ENCODE peak calls at places on chromosomes 2 and 18, in seven cellular contexts. One of them, this sample, is unnamed.
A peak's percentile ranks its signal among the peaks of the same experiment; 100 is the strongest.

GRCh38 chr2:215657844-215658243 is 222.0 kb upstream of the FN1 start:
- DNase-seq in choroid plexus epithelial cell: peak; percentile 97
- DNase-seq in upper lobe of right lung: no peak
- DNase-seq in heart left ventricle: no peak
- DNase-seq in Peyer's patch: no peak
- DNase-seq in epithelial cell of esophagus: peak; percentile 85
- DNase-seq in hepatocyte: peak; percentile 42
- DNase-seq in this sample: no peak

GRCh38 chr2:150075831-150076230 is 411.6 kb downstream of the RND3 start:
- DNase-seq in choroid plexus epithelial cell: peak; percentile 46
- DNase-seq in upper lobe of right lung: no peak
- DNase-seq in heart left ventricle: no peak
- DNase-seq in Peyer's patch: no peak
- DNase-seq in epithelial cell of esophagus: peak; percentile 83
- DNase-seq in hepatocyte: no peak
- DNase-seq in this sample: no peak

GRCh38 chr2:139196754-139197153 is 416.6 kb upstream of the NXPH2 start:
- DNase-seq in choroid plexus epithelial cell: no peak
- DNase-seq in upper lobe of right lung: no peak
- DNase-seq in heart left ventricle: no peak
- DNase-seq in Peyer's patch: no peak
- DNase-seq in epithelial cell of esophagus: no peak
- DNase-seq in hepatocyte: no peak
- DNase-seq in this sample: no peak

GRCh38 chr2:8000861-8001260 is 681.0 kb upstream of the ID2 start:
- DNase-seq in choroid plexus epithelial cell: peak; percentile 22
- DNase-seq in upper lobe of right lung: no peak
- DNase-seq in heart left ventricle: no peak
- DNase-seq in Peyer's patch: no peak
- DNase-seq in epithelial cell of esophagus: no peak
- DNase-seq in hepatocyte: no peak
- DNase-seq in this sample: no peak

GRCh38 chr18:48529796-48530195 is 9.0 kb upstream of the CTIF start:
- DNase-seq in choroid plexus epithelial cell: peak; percentile 83
- DNase-seq in upper lobe of right lung: no peak
- DNase-seq in heart left ventricle: no peak
- DNase-seq in Peyer's patch: no peak
- DNase-seq in epithelial cell of esophagus: peak; percentile 81
- DNase-seq in hepatocyte: no peak
- DNase-seq in this sample: no peak

GRCh38 chr2:217795706-217796465 is 206.9 kb downstream of the TNS1 start:
- DNase-seq in choroid plexus epithelial cell: no peak
- DNase-seq in upper lobe of right lung: no peak
- DNase-seq in heart left ventricle: no peak
- DNase-seq in Peyer's patch: no peak
- DNase-seq in epithelial cell of esophagus: peak; percentile 11
- DNase-seq in hepatocyte: no peak
- DNase-seq in this sample: peak; percentile 75

GRCh38 chr18:59691046-59691395 is 6.2 kb downstream of the CCBE1 start:
- DNase-seq in choroid plexus epithelial cell: no peak
- DNase-seq in upper lobe of right lung: no peak
- DNase-seq in heart left ventricle: no peak
- DNase-seq in Peyer's patch: no peak
- DNase-seq in epithelial cell of esophagus: peak; percentile 86
- DNase-seq in hepatocyte: no peak
- DNase-seq in this sample: no peak

GRCh38 chr2:136116111-136116812 is 1.7 kb downstream of the CXCR4 start:
- DNase-seq in choroid plexus epithelial cell: no peak
- DNase-seq in upper lobe of right lung: peak; percentile 88
- DNase-seq in heart left ventricle: peak; percentile 52
- DNase-seq in Peyer's patch: peak; percentile 83
- DNase-seq in epithelial cell of esophagus: no peak
- DNase-seq in hepatocyte: peak; percentile 55
- DNase-seq in this sample: no peak

GRCh38 chr2:58401936-58402335 is 160.8 kb upstream of the FANCL start:
- DNase-seq in choroid plexus epithelial cell: no peak
- DNase-seq in upper lobe of right lung: no peak
- DNase-seq in heart left ventricle: no peak
- DNase-seq in Peyer's patch: no peak
- DNase-seq in epithelial cell of esophagus: no peak
- DNase-seq in hepatocyte: no peak
- DNase-seq in this sample: no peak

GRCh38 chr2:199458017-199458805 is 472 bp upstream of the SATB2 start:
- DNase-seq in choroid plexus epithelial cell: peak; percentile 39
- DNase-seq in upper lobe of right lung: peak; percentile 67
- DNase-seq in heart left ventricle: peak; percentile 23
- DNase-seq in Peyer's patch: no peak
- DNase-seq in epithelial cell of esophagus: peak; percentile 38
- DNase-seq in hepatocyte: peak; percentile 69
- DNase-seq in this sample: no peak

GRCh38 chr18:7908686-7909299 is 341.7 kb downstream of the PTPRM start:
- DNase-seq in choroid plexus epithelial cell: no peak
- DNase-seq in upper lobe of right lung: no peak
- DNase-seq in heart left ventricle: no peak
- DNase-seq in Peyer's patch: no peak
- DNase-seq in epithelial cell of esophagus: peak; percentile 35
- DNase-seq in hepatocyte: no peak
- DNase-seq in this sample: no peak

GRCh38 chr2:60028819-60029218 is 524.6 kb downstream of the BCL11A start:
- DNase-seq in choroid plexus epithelial cell: no peak
- DNase-seq in upper lobe of right lung: no peak
- DNase-seq in heart left ventricle: no peak
- DNase-seq in Peyer's patch: no peak
- DNase-seq in epithelial cell of esophagus: peak; percentile 27
- DNase-seq in hepatocyte: no peak
- DNase-seq in this sample: no peak

GRCh38 chr2:219912530-219912929 is 285.1 kb downstream of the SLC4A3 start:
- DNase-seq in choroid plexus epithelial cell: peak; percentile 14
- DNase-seq in upper lobe of right lung: no peak
- DNase-seq in heart left ventricle: peak; percentile 29
- DNase-seq in Peyer's patch: no peak
- DNase-seq in epithelial cell of esophagus: peak; percentile 28
- DNase-seq in hepatocyte: peak; percentile 39
- DNase-seq in this sample: no peak

GRCh38 chr2:55431982-55432627 is 12.4 kb upstream of the CCDC88A start:
- DNase-seq in choroid plexus epithelial cell: peak; percentile 79
- DNase-seq in upper lobe of right lung: no peak
- DNase-seq in heart left ventricle: no peak
- DNase-seq in Peyer's patch: no peak
- DNase-seq in epithelial cell of esophagus: peak; percentile 46
- DNase-seq in hepatocyte: peak; percentile 43
- DNase-seq in this sample: no peak

GRCh38 chr2:96218508-96219131 is 10.0 kb upstream of the STARD7 start:
- DNase-seq in choroid plexus epithelial cell: no peak
- DNase-seq in upper lobe of right lung: no peak
- DNase-seq in heart left ventricle: no peak
- DNase-seq in Peyer's patch: no peak
- DNase-seq in epithelial cell of esophagus: no peak
- DNase-seq in hepatocyte: no peak
- DNase-seq in this sample: no peak

GRCh38 chr2:97868986-97869721 is 126.6 kb downstream of the TMEM131 start:
- DNase-seq in choroid plexus epithelial cell: peak; percentile 84
- DNase-seq in upper lobe of right lung: no peak
- DNase-seq in heart left ventricle: peak; percentile 81
- DNase-seq in Peyer's patch: no peak
- DNase-seq in epithelial cell of esophagus: peak; percentile 90
- DNase-seq in hepatocyte: peak; percentile 60
- DNase-seq in this sample: no peak

GRCh38 chr18:22169889-22170420 is 566 bp downstream of the GATA6 start:
- DNase-seq in choroid plexus epithelial cell: no peak
- DNase-seq in upper lobe of right lung: peak; percentile 81
- DNase-seq in heart left ventricle: peak; percentile 52
- DNase-seq in Peyer's patch: no peak
- DNase-seq in epithelial cell of esophagus: no peak
- DNase-seq in hepatocyte: no peak
- DNase-seq in this sample: no peak

GRCh38 chr18:10122116-10122515 is 208.3 kb downstream of the VAPA start:
- DNase-seq in choroid plexus epithelial cell: peak; percentile 91
- DNase-seq in upper lobe of right lung: no peak
- DNase-seq in heart left ventricle: no peak
- DNase-seq in Peyer's patch: no peak
- DNase-seq in epithelial cell of esophagus: peak; percentile 66
- DNase-seq in hepatocyte: peak; percentile 40
- DNase-seq in this sample: no peak

GRCh38 chr2:156331572-156332451 is 709 bp downstream of the NR4A2 start:
- DNase-seq in choroid plexus epithelial cell: peak; percentile 83
- DNase-seq in upper lobe of right lung: peak; percentile 88
- DNase-seq in heart left ventricle: peak; percentile 72
- DNase-seq in Peyer's patch: peak; percentile 72
- DNase-seq in epithelial cell of esophagus: peak; percentile 84
- DNase-seq in hepatocyte: peak; percentile 79
- DNase-seq in this sample: peak; percentile 94

GRCh38 chr18:5600376-5601071 is 56.7 kb upstream of the EPB41L3 start:
- DNase-seq in choroid plexus epithelial cell: peak; percentile 67
- DNase-seq in upper lobe of right lung: no peak
- DNase-seq in heart left ventricle: no peak
- DNase-seq in Peyer's patch: no peak
- DNase-seq in epithelial cell of esophagus: no peak
- DNase-seq in hepatocyte: peak; percentile 43
- DNase-seq in this sample: no peak

GRCh38 chr2:6556755-6557154 is 309.0 kb downstream of the CMPK2 start:
- DNase-seq in choroid plexus epithelial cell: peak; percentile 76
- DNase-seq in upper lobe of right lung: no peak
- DNase-seq in heart left ventricle: no peak
- DNase-seq in Peyer's patch: no peak
- DNase-seq in epithelial cell of esophagus: peak; percentile 88
- DNase-seq in hepatocyte: peak; percentile 56
- DNase-seq in this sample: no peak

GRCh38 chr2:9135804-9136558 is 70.6 kb upstream of the ASAP2 start:
- DNase-seq in choroid plexus epithelial cell: peak; percentile 68
- DNase-seq in upper lobe of right lung: no peak
- DNase-seq in heart left ventricle: no peak
- DNase-seq in Peyer's patch: no peak
- DNase-seq in epithelial cell of esophagus: peak; percentile 37
- DNase-seq in hepatocyte: no peak
- DNase-seq in this sample: no peak

GRCh38 chr2:7620255-7620654 is 703.0 kb downstream of the RNF144A start:
- DNase-seq in choroid plexus epithelial cell: no peak
- DNase-seq in upper lobe of right lung: no peak
- DNase-seq in heart left ventricle: no peak
- DNase-seq in Peyer's patch: no peak
- DNase-seq in epithelial cell of esophagus: no peak
- DNase-seq in hepatocyte: no peak
- DNase-seq in this sample: no peak

GRCh38 chr2:27118525-27119329 is at the start of gene CGREF1:
- DNase-seq in choroid plexus epithelial cell: no peak
- DNase-seq in upper lobe of right lung: no peak
- DNase-seq in heart left ventricle: no peak
- DNase-seq in Peyer's patch: no peak
- DNase-seq in epithelial cell of esophagus: peak; percentile 9
- DNase-seq in hepatocyte: peak; percentile 42
- DNase-seq in this sample: no peak

GRCh38 chr2:141399270-141399669 is 731.5 kb downstream of the LRP1B start:
- DNase-seq in choroid plexus epithelial cell: peak; percentile 39
- DNase-seq in upper lobe of right lung: no peak
- DNase-seq in heart left ventricle: no peak
- DNase-seq in Peyer's patch: no peak
- DNase-seq in epithelial cell of esophagus: no peak
- DNase-seq in hepatocyte: peak; percentile 35
- DNase-seq in this sample: no peak
- TF ChIP-seq CTCF in choroid plexus epithelial cell: peak; percentile 66
- TF ChIP-seq CTCF in upper lobe of right lung: no peak
- TF ChIP-seq CTCF in heart left ventricle: no peak
- TF ChIP-seq CTCF in Peyer's patch: no peak
- TF ChIP-seq CTCF in epithelial cell of esophagus: peak; percentile 54
- TF ChIP-seq CTCF in hepatocyte: peak; percentile 51
- TF ChIP-seq CTCF in this sample: no peak

DNA sequence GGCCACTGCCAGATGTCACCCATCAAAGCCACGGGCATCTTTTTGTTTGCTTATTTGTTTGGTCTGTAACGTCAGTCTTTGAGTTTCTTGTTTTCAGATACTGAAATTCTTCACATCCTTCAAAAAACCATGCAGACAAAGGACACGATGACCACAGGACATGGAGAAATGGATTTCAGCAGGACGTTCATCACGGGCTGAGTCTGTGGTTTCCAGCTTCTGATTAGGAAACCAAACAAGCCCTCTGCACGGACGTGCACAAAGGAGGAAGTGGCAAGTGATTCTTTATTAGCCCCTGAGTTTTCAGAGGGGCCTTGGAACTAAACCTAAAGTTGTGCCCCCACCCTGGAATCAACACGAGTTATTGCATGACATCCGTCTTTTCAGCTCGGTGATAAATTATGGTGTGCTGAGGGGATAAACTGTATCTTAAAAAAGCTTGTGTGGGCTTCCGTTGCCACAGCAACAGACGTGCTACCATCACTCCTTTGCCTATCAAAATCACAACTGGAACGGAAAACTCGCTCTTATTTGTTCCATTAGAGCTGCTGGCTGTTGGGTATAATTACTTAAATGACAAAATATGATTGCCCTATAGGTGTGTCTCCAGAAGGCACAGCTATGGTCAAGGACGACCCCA is 181.6 kb downstream of the EIPR1 start:
- DNase-seq in choroid plexus epithelial cell: no peak
- DNase-seq in upper lobe of right lung: no peak
- DNase-seq in heart left ventricle: no peak
- DNase-seq in Peyer's patch: no peak
- DNase-seq in epithelial cell of esophagus: no peak
- DNase-seq in hepatocyte: no peak
- DNase-seq in this sample: no peak
- H3K4me3 ChIP-seq in choroid plexus epithelial cell: no peak overlapping the region
- H3K4me3 ChIP-seq in upper lobe of right lung: no peak overlapping the region
- H3K4me3 ChIP-seq in heart left ventricle: no peak overlapping the region
- H3K4me3 ChIP-seq in Peyer's patch: no peak overlapping the region
- H3K4me3 ChIP-seq in epithelial cell of esophagus: no peak overlapping the region
- H3K4me3 ChIP-seq in hepatocyte: no peak overlapping the region
- H3K4me3 ChIP-seq in this sample: no peak overlapping the region

DNA sequence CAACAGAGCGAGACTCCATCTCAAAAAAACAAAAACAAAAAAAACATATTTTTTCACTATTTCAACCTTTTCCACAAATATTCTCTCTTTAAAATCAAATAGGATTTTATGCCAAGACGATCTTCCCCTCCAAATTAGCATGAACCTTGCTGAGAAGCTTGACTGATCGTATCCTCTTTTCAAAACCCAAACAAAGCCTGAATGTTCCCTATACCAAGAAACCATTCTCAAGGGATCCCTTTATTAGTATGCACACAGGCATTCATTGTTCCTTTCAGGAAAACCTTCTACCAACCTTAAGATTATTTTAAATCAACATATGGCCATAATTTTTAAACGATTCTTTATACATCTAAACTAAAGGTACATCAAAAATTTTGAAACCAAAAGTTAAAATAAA is 6.3 kb downstream of the SPIRE1 start:
- DNase-seq in choroid plexus epithelial cell: no peak
- DNase-seq in upper lobe of right lung: no peak
- DNase-seq in heart left ventricle: no peak
- DNase-seq in Peyer's patch: no peak
- DNase-seq in epithelial cell of esophagus: no peak
- DNase-seq in hepatocyte: no peak
- DNase-seq in this sample: no peak
- TF ChIP-seq CTCF in choroid plexus epithelial cell: no peak
- TF ChIP-seq CTCF in upper lobe of right lung: no peak
- TF ChIP-seq CTCF in heart left ventricle: no peak
- TF ChIP-seq CTCF in Peyer's patch: no peak
- TF ChIP-seq CTCF in epithelial cell of esophagus: no peak
- TF ChIP-seq CTCF in hepatocyte: no peak
- TF ChIP-seq CTCF in this sample: no peak

DNA sequence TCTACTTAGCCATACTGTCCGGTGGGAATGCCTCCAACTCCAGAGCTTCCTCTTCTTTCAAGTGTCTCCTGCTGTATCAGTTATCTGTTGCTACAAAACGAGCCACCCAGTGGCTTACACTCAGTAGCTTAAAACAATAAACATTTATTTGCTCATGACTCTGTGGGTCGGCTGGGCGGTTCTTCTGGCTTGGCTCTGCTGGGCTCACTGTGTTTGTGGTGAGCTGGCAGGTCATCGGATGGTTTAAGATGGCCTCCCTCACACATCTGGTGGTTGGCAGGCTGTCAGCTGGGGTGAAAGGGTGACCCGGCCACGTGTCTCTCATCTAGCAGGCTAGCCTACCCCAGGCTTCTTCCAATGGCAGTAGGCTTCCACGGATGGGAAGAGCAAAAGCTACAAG is 122.4 kb upstream of the SLC1A4 start:
- DNase-seq in choroid plexus epithelial cell: peak; percentile 99
- DNase-seq in upper lobe of right lung: no peak
- DNase-seq in heart left ventricle: peak; percentile 34
- DNase-seq in Peyer's patch: no peak
- DNase-seq in epithelial cell of esophagus: no peak
- DNase-seq in hepatocyte: peak; percentile 22
- DNase-seq in this sample: no peak
- H3K4me3 ChIP-seq in choroid plexus epithelial cell: no peak overlapping the region
- H3K4me3 ChIP-seq in upper lobe of right lung: no peak overlapping the region
- H3K4me3 ChIP-seq in heart left ventricle: no peak overlapping the region
- H3K4me3 ChIP-seq in Peyer's patch: no peak overlapping the region
- H3K4me3 ChIP-seq in epithelial cell of esophagus: no peak overlapping the region
- H3K4me3 ChIP-seq in hepatocyte: no peak overlapping the region
- H3K4me3 ChIP-seq in this sample: no peak overlapping the region